ENCODE peak calls at places on chromosomes 7 and 10, in nine cellular contexts. One of them, this sample, is unnamed.

GRCh38 chr7:107659666-107660065 is 962 bp upstream of the SLC26A4 start:
- DNase-seq in frontal cortex: no peak
- DNase-seq in NCI-H226: peak; percentile 90
- DNase-seq in stimulated activated CD4-positive, alpha-beta T cell treated with anti-CD3 and anti-CD28 coated beads, Interleukin-12 subunit alpha, Interleukin-12 subunit beta, amount 100 ng/mL, for 48 hours: peak; percentile 37
- DNase-seq in glomerular endothelial cell: no peak
- DNase-seq in mucosa of gallbladder: no peak
- DNase-seq in activated CD8-positive, alpha-beta memory T cell treated with anti-CD3 and anti-CD28 coated beads, Interleukin-2, amount 10 ng/mL, durations not matched to agents 7 days and 5 days: peak; percentile 74
- DNase-seq in cardiac fibroblast: peak; percentile 70
- DNase-seq in naive B cell: no peak
- DNase-seq in this sample: peak; percentile 3

GRCh38 chr10:50621981-50622496 is 1.7 kb downstream of the SGMS1 start:
- DNase-seq in frontal cortex: peak; percentile 68
- DNase-seq in NCI-H226: peak; percentile 97
- DNase-seq in stimulated activated CD4-positive, alpha-beta T cell treated with anti-CD3 and anti-CD28 coated beads, Interleukin-12 subunit alpha, Interleukin-12 subunit beta, amount 100 ng/mL, for 48 hours: peak; percentile 39
- DNase-seq in glomerular endothelial cell: no peak
- DNase-seq in mucosa of gallbladder: peak; percentile 96
- DNase-seq in activated CD8-positive, alpha-beta memory T cell treated with anti-CD3 and anti-CD28 coated beads, Interleukin-2, amount 10 ng/mL, durations not matched to agents 7 days and 5 days: peak; percentile 72
- DNase-seq in cardiac fibroblast: peak; percentile 98
- DNase-seq in naive B cell: peak; percentile 71
- DNase-seq in this sample: peak; percentile 45

GRCh38 chr10:14009315-14010082 is 321.2 kb downstream of the FRMD4A start:
- DNase-seq in frontal cortex: no peak
- DNase-seq in NCI-H226: no peak
- DNase-seq in stimulated activated CD4-positive, alpha-beta T cell treated with anti-CD3 and anti-CD28 coated beads, Interleukin-12 subunit alpha, Interleukin-12 subunit beta, amount 100 ng/mL, for 48 hours: peak; percentile 65
- DNase-seq in glomerular endothelial cell: no peak
- DNase-seq in mucosa of gallbladder: no peak
- DNase-seq in activated CD8-positive, alpha-beta memory T cell treated with anti-CD3 and anti-CD28 coated beads, Interleukin-2, amount 10 ng/mL, durations not matched to agents 7 days and 5 days: peak; percentile 65
- DNase-seq in cardiac fibroblast: peak; percentile 49
- DNase-seq in naive B cell: no peak
- DNase-seq in this sample: peak; percentile 53

GRCh38 chr10:14200645-14201534 is 129.8 kb downstream of the FRMD4A start:
- DNase-seq in frontal cortex: no peak
- DNase-seq in NCI-H226: peak; percentile 24
- DNase-seq in stimulated activated CD4-positive, alpha-beta T cell treated with anti-CD3 and anti-CD28 coated beads, Interleukin-12 subunit alpha, Interleukin-12 subunit beta, amount 100 ng/mL, for 48 hours: no peak
- DNase-seq in glomerular endothelial cell: no peak
- DNase-seq in mucosa of gallbladder: no peak
- DNase-seq in activated CD8-positive, alpha-beta memory T cell treated with anti-CD3 and anti-CD28 coated beads, Interleukin-2, amount 10 ng/mL, durations not matched to agents 7 days and 5 days: no peak
- DNase-seq in cardiac fibroblast: no peak
- DNase-seq in naive B cell: no peak
- DNase-seq in this sample: no peak

GRCh38 chr10:123154943-123155505 is 822 bp downstream of the BUB3 start:
- DNase-seq in frontal cortex: no peak
- DNase-seq in NCI-H226: peak; percentile 3
- DNase-seq in stimulated activated CD4-positive, alpha-beta T cell treated with anti-CD3 and anti-CD28 coated beads, Interleukin-12 subunit alpha, Interleukin-12 subunit beta, amount 100 ng/mL, for 48 hours: no peak
- DNase-seq in glomerular endothelial cell: no peak
- DNase-seq in mucosa of gallbladder: no peak
- DNase-seq in activated CD8-positive, alpha-beta memory T cell treated with anti-CD3 and anti-CD28 coated beads, Interleukin-2, amount 10 ng/mL, durations not matched to agents 7 days and 5 days: no peak
- DNase-seq in cardiac fibroblast: peak; percentile 50
- DNase-seq in naive B cell: no peak
- DNase-seq in this sample: no peak

GRCh38 chr10:117938104-117938503 is 108.6 kb downstream of the RAB11FIP2 start:
- DNase-seq in frontal cortex: no peak
- DNase-seq in NCI-H226: no peak
- DNase-seq in stimulated activated CD4-positive, alpha-beta T cell treated with anti-CD3 and anti-CD28 coated beads, Interleukin-12 subunit alpha, Interleukin-12 subunit beta, amount 100 ng/mL, for 48 hours: no peak
- DNase-seq in glomerular endothelial cell: no peak
- DNase-seq in mucosa of gallbladder: no peak
- DNase-seq in activated CD8-positive, alpha-beta memory T cell treated with anti-CD3 and anti-CD28 coated beads, Interleukin-2, amount 10 ng/mL, durations not matched to agents 7 days and 5 days: no peak
- DNase-seq in cardiac fibroblast: no peak
- DNase-seq in naive B cell: no peak
- DNase-seq in this sample: no peak

GRCh38 chr10:91171485-91171884 is 49.0 kb upstream of the PCGF5 start:
- DNase-seq in frontal cortex: no peak
- DNase-seq in NCI-H226: no peak
- DNase-seq in stimulated activated CD4-positive, alpha-beta T cell treated with anti-CD3 and anti-CD28 coated beads, Interleukin-12 subunit alpha, Interleukin-12 subunit beta, amount 100 ng/mL, for 48 hours: no peak
- DNase-seq in glomerular endothelial cell: no peak
- DNase-seq in mucosa of gallbladder: no peak
- DNase-seq in activated CD8-positive, alpha-beta memory T cell treated with anti-CD3 and anti-CD28 coated beads, Interleukin-2, amount 10 ng/mL, durations not matched to agents 7 days and 5 days: no peak
- DNase-seq in cardiac fibroblast: no peak
- DNase-seq in naive B cell: no peak
- DNase-seq in this sample: no peak

GRCh38 chr10:122112625-122113160 is 123.7 kb downstream of the TACC2 start:
- DNase-seq in frontal cortex: peak; percentile 58
- DNase-seq in NCI-H226: peak; percentile 87
- DNase-seq in stimulated activated CD4-positive, alpha-beta T cell treated with anti-CD3 and anti-CD28 coated beads, Interleukin-12 subunit alpha, Interleukin-12 subunit beta, amount 100 ng/mL, for 48 hours: no peak
- DNase-seq in glomerular endothelial cell: peak; percentile 73
- DNase-seq in mucosa of gallbladder: peak; percentile 84
- DNase-seq in activated CD8-positive, alpha-beta memory T cell treated with anti-CD3 and anti-CD28 coated beads, Interleukin-2, amount 10 ng/mL, durations not matched to agents 7 days and 5 days: no peak
- DNase-seq in cardiac fibroblast: peak; percentile 97
- DNase-seq in naive B cell: no peak
- DNase-seq in this sample: no peak

GRCh38 chr7:113289140-113289740 is 170.9 kb upstream of the SMIM30 start:
- DNase-seq in frontal cortex: no peak
- DNase-seq in NCI-H226: no peak
- DNase-seq in stimulated activated CD4-positive, alpha-beta T cell treated with anti-CD3 and anti-CD28 coated beads, Interleukin-12 subunit alpha, Interleukin-12 subunit beta, amount 100 ng/mL, for 48 hours: no peak
- DNase-seq in glomerular endothelial cell: no peak
- DNase-seq in mucosa of gallbladder: no peak
- DNase-seq in activated CD8-positive, alpha-beta memory T cell treated with anti-CD3 and anti-CD28 coated beads, Interleukin-2, amount 10 ng/mL, durations not matched to agents 7 days and 5 days: no peak
- DNase-seq in cardiac fibroblast: peak; percentile 50
- DNase-seq in naive B cell: no peak
- DNase-seq in this sample: no peak

This sample was measured in activated T-helper 9 cell treated with anti-CD3 and anti-CD28 coated beads, Interleukin-2, amount 50 U/mL, for 16 hours.